ENCODE peak calls at places on chromosomes 6 and 20, in eight cellular contexts. C is testis; N is endodermal cell; V is cardiac muscle cell; R is lung; J is CD4-positive, alpha-beta memory T cell; S is neural progenitor cell; T is naive thymus-derived CD4-positive, alpha-beta T cell. U is an unnamed sample.

GRCh38 chr6:79079425-79080130 is 1.5 kb upstream of the PHIP start:
- DNase-seq in C (no peak), N (no peak), V (peak; percentile 51), R (no peak), J (no peak), S (peak; percentile 41), T (no peak), U (no peak)

GRCh38 chr6:159466934-159467333 is 226.1 kb downstream of the SOD2 start:
- DNase-seq in C (no peak), N (no peak), V (no peak), R (no peak), J (no peak), S (no peak), T (no peak), U (no peak)

GRCh38 chr6:79119217-79119616 is 41.2 kb upstream of the PHIP start:
- DNase-seq in C (no peak), N (no peak), V (no peak), R (no peak), J (no peak), S (no peak), T (no peak), U (no peak)

GRCh38 chr6:119749341-119749740 is 399.8 kb upstream of the MAN1A1 start:
- DNase-seq in C (no peak), N (no peak), V (no peak), R (no peak), J (no peak), S (no peak), T (no peak), U (no peak)

GRCh38 chr6:63636516-63636968 is 940 bp downstream of the PHF3 start:
- DNase-seq in C (peak; percentile 92), N (peak; percentile 81), V (peak; percentile 40), R (peak; percentile 54), J (peak; percentile 46), S (peak; percentile 62), T (peak; percentile 55), U (peak; percentile 65)

GRCh38 chr6:76166297-76166696 is 93.8 kb upstream of the IMPG1 start:
- DNase-seq in C (no peak), N (no peak), V (no peak), R (no peak), J (no peak), S (no peak), T (no peak), U (no peak)

GRCh38 chr6:111806561-111807497 is 66.4 kb downstream of the FYN start:
- DNase-seq in C (no peak), N (no peak), V (no peak), R (no peak), J (no peak), S (no peak), T (no peak), U (no peak)

GRCh38 chr6:150883521-150883920 is 18.0 kb downstream of the MTHFD1L start:
- DNase-seq in C (no peak), N (no peak), V (no peak), R (no peak), J (no peak), S (no peak), T (no peak), U (no peak)

GRCh38 chr20:11544029-11544678 is 373.5 kb upstream of the BTBD3 start:
- DNase-seq in C (peak; percentile 54), N (peak; percentile 58), V (peak; percentile 83), R (no peak), J (no peak), S (peak; percentile 71), T (no peak), U (no peak)

GRCh38 chr20:35325385-35325784 is 33.2 kb upstream of the FAM83C start:
- DNase-seq in C (no peak), N (no peak), V (no peak), R (no peak), J (no peak), S (no peak), T (no peak), U (no peak)

GRCh38 chr20:57157106-57157691 is 109.2 kb downstream of the BMP7 start:
- DNase-seq in C (no peak), N (no peak), V (no peak), R (no peak), J (no peak), S (no peak), T (no peak), U (no peak)

GRCh38 chr6:159984268-159984786 is 15.4 kb downstream of the IGF2R start:
- DNase-seq in C (no peak), N (no peak), V (peak; percentile 91), R (no peak), J (no peak), S (no peak), T (no peak), U (no peak)

GRCh38 chr6:90028080-90028778 is 134.0 kb downstream of the GJA10 start:
- DNase-seq in C (no peak), N (no peak), V (no peak), R (no peak), J (no peak), S (no peak), T (no peak), U (no peak)

GRCh38 chr6:120534954-120535353 is 799.3 kb downstream of the TBC1D32 start:
- DNase-seq in C (no peak), N (no peak), V (no peak), R (no peak), J (no peak), S (no peak), T (no peak), U (no peak)

GRCh38 chr6:152750694-152751093 is at the start of gene VIP:
- DNase-seq in C (no peak), N (peak; percentile 84), V (peak; percentile 67), R (no peak), J (no peak), S (peak; percentile 82), T (no peak), U (no peak)

GRCh38 chr6:166970776-166971175 is 14.4 kb upstream of the RNASET2 start:
- DNase-seq in C (no peak), N (no peak), V (no peak), R (no peak), J (no peak), S (no peak), T (no peak), U (no peak)

DNA sequence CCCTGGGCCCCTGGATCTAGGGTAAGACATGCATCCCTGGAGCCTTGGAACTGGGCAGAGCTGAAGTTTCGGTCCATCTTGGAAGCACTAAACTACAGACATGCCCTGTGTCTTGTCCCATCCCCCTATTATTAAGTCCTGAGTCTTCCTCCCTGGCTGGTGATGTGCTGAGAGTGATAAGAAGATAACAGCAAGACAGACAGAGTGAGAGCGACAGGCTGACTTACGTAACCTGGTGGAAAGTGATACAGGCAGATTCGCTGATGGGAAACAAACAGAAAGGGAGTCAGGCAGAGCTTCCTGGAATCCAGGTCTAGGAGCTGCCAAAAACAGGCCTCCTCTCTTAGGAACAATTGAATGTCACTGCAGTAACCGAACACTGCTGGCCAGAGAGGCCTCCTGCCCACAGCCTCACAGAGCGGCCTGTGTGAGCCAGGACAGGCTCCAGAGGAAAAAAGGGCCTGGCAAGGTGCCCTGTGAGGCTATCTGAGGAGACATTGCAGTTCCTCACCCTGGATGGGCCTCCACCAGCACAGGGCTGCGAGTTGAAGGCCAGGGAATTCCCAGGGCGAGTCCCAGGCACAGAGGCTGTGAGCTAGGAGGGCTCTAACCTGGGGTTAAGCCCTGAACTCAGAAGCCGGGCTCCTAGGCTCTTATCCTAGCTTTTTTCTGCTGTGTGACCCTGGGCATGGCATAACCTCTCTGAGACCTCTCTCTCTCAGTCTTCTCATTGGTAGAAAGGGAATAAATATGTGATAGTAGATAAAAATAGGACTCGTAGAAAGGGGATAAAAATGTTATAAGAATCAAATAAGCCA is 34.2 kb upstream of the B4GALT5 start:
- DNase-seq in C (peak; percentile 94), N (peak; percentile 57), V (peak; percentile 96), R (peak; percentile 61), J (no peak), S (no peak), T (no peak), U (peak; percentile 81)
- H3K27ac ChIP-seq in C (peak overlapping the region; percentile 81), N (no peak overlapping the region), V (peak overlapping the region; percentile 50), R (peak overlapping the region; percentile 78), J (no peak overlapping the region), S (peak overlapping the region; percentile 74), T (no peak overlapping the region), U (peak overlapping the region; percentile 60)

DNA sequence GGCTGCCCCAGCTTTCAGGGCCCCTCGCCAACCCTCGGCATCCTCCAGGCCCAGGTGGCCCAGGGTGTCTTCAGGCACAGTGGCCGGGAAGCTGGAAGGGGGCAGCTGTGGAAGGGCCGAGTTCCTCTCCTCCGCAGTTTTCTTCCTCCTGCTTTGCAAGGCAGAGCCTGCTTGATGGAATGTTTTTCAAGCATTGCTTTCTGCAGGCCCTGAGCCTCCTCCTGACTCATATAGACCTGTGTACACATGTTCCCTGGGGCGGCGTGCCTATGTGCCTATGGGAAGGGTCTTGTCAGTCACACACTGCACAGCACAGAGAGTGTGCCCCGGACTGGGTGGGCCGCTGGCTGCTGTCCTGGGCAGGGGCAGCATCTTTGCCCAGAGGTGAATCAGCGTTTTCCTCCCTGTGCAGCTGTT is 107.5 kb downstream of the ERMARD start:
- DNase-seq in C (peak; percentile 8), N (peak; percentile 31), V (no peak), R (peak; percentile 21), J (no peak), S (no peak), T (no peak), U (peak; percentile 23)
- H3K27ac ChIP-seq in C (no peak overlapping the region), N (no peak overlapping the region), V (no peak overlapping the region), R (no peak overlapping the region), J (no peak overlapping the region), S (no peak overlapping the region), T (no peak overlapping the region), U (no peak overlapping the region)

DNA sequence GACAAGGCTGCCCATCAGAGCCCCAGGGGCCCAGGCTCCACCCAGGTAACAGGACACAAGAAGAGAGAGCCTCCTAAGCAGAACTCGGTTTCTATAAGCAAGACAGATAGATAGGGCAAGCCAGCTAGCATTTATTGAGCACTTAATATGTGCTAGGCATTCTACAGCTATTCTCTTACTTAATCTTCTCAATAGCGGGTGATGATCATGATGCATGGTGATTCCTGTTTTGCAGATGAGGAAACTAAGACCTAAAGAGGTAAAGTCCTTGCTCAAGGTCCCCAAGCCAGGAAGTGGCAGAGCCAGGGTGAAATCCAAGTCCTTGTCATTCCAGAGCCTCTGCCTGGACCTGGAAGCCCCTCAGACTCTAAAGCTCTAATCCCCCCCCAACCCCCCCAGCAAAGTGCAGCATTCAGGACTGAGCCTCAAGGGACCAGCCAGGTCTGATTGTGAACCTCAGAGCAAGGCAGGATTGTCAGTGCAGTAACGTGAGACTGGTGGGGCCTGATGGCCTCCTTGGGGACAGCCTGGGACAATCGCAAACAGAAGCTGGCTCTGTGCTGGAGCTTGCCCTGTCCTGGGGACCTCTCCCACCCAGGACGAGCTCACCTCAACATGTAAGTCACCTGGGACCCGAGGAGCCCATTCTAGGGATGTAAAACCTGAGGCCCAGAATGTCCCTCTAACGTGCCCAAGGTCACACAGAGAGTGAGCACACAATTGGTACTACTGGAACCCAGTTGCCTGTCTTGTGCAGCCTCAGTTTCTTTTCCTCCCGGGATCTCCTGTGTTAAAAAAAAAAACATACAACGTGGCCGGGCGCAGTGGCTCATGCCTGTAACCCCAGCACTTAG is 48.4 kb upstream of the PTGIS start:
- DNase-seq in C (no peak), N (peak; percentile 43), V (no peak), R (no peak), J (no peak), S (no peak), T (no peak), U (no peak)
- H3K27ac ChIP-seq in C (no peak overlapping the region), N (no peak overlapping the region), V (no peak overlapping the region), R (no peak overlapping the region), J (no peak overlapping the region), S (no peak overlapping the region), T (no peak overlapping the region), U (peak overlapping the region; percentile 45)

DNA sequence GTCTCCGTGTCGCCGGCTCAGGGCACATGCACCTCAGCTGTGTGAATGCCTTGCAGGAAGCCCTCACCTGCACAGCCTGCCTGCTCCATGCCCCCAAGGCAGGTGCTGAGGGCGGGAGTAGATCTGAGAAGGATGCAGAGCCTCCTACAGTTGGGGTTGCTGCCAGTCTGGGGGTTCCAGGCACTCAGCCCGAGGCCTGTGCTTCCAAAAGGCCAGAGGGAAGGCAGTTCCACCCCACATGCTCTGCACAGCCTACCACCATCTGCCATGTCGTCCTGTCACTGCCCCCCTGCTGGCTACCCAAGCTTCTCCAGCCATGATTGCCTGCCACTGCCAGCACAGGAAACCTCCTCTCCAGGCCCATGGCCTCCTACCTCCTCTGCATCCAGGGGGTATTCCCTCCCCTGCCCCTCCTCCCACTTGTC is 19.3 kb downstream of the ACSS1 start:
- DNase-seq in C (no peak), N (no peak), V (no peak), R (no peak), J (no peak), S (no peak), T (no peak), U (no peak)
- H3K27ac ChIP-seq in C (peak overlapping the region; percentile 32), N (no peak overlapping the region), V (no peak overlapping the region), R (peak overlapping the region; percentile 93), J (no peak overlapping the region), S (no peak overlapping the region), T (peak overlapping the region; percentile 56), U (peak overlapping the region; percentile 79)